ENCODE peak calls at places on chromosomes 4 and X, in four cellular contexts. H is spleen, M is upper lobe of left lung, X is HCT116. W is an unnamed sample.

GRCh38 chr4:59848457-59848856 is 1351.7 kb upstream of the ADGRL3 start:
- DNase-seq in M (no peak), H (no peak), X (no peak), W (no peak)

GRCh38 chrX:153928846-153929245 is 2.8 kb upstream of the ARHGAP4 start:
- DNase-seq in X (no peak), H (peak), M (no peak), W (no peak)

GRCh38 chr4:7358100-7358735 is 76.5 kb downstream of the PSAPL1 start:
- DNase-seq in M (no peak), H (no peak), X (peak), W (no peak)

GRCh38 chrX:113529425-113530013 is 688.9 kb upstream of the AMOT start:
- DNase-seq in M (no peak), H (no peak), X (no peak), W (no peak)

GRCh38 chrX:10990418-10990817 is 120.7 kb upstream of the HCCS start:
- DNase-seq in H (no peak), M (no peak), X (no peak), W (no peak)

GRCh38 chrX:41922125-41922521 is 1.2 kb downstream of the CASK start:
- DNase-seq in H (no peak), X (no peak), M (no peak), W (no peak)

GRCh38 chr4:88240297-88240714 is 44.1 kb downstream of the PPM1K start:
- DNase-seq in X (no peak), H (no peak), M (no peak), W (peak)

GRCh38 chrX:9885150-9885549 is 82.0 kb upstream of the CLDN34 start:
- DNase-seq in X (peak), H (peak), M (no peak), W (peak)

GRCh38 chr4:39648827-39649558 is 10.3 kb upstream of the SMIM14 start:
- DNase-seq in X (no peak), M (no peak), H (no peak), W (no peak)

GRCh38 chrX:43225626-43226328 is 430.3 kb upstream of the MAOA start:
- DNase-seq in H (no peak), X (no peak), M (no peak), W (no peak)

GRCh38 chr4:4182835-4183568 is 43.7 kb downstream of the OTOP1 start:
- DNase-seq in M (no peak), H (no peak), X (peak), W (peak)

GRCh38 chrX:81240701-81241100 is 38.8 kb downstream of the SH3BGRL start:
- DNase-seq in X (no peak), M (no peak), H (no peak), W (no peak)

GRCh38 chrX:135649561-135649960 is 63.9 kb upstream of the CT45A1 start:
- DNase-seq in H (no peak), M (no peak), X (no peak), W (no peak)

GRCh38 chrX:15143050-15143824 is 126.6 kb downstream of the ASB9 start:
- DNase-seq in H (peak), X (peak), M (no peak), W (peak)

GRCh38 chr4:35760706-35761278 is 483.5 kb downstream of the ARAP2 start:
- DNase-seq in M (no peak), X (no peak), H (no peak), W (peak)

GRCh38 chr4:117660668-117661067 is 373.6 kb upstream of the NDST3 start:
- DNase-seq in H (no peak), M (no peak), X (no peak), W (peak)

GRCh38 chr4:139973015-139973414 is 181.0 kb downstream of the MAML3 start:
- DNase-seq in X (no peak), M (no peak), H (no peak), W (no peak)

GRCh38 chr4:68498413-68499007 is 51.2 kb downstream of the TMPRSS11E start:
- DNase-seq in H (peak), X (peak), M (no peak), W (peak)

GRCh38 chrX:73577368-73577767 is 14.4 kb downstream of the CHIC1 start:
- DNase-seq in H (no peak), X (no peak), M (no peak), W (no peak)

GRCh38 chr4:45989775-45990174 is 134.1 kb downstream of the GABRG1 start:
- DNase-seq in X (no peak), M (no peak), H (no peak), W (no peak)

GRCh38 chr4:149746281-149746680 is 69.4 kb downstream of the IQCM start:
- DNase-seq in X (no peak), H (no peak), M (no peak), W (no peak)

DNA sequence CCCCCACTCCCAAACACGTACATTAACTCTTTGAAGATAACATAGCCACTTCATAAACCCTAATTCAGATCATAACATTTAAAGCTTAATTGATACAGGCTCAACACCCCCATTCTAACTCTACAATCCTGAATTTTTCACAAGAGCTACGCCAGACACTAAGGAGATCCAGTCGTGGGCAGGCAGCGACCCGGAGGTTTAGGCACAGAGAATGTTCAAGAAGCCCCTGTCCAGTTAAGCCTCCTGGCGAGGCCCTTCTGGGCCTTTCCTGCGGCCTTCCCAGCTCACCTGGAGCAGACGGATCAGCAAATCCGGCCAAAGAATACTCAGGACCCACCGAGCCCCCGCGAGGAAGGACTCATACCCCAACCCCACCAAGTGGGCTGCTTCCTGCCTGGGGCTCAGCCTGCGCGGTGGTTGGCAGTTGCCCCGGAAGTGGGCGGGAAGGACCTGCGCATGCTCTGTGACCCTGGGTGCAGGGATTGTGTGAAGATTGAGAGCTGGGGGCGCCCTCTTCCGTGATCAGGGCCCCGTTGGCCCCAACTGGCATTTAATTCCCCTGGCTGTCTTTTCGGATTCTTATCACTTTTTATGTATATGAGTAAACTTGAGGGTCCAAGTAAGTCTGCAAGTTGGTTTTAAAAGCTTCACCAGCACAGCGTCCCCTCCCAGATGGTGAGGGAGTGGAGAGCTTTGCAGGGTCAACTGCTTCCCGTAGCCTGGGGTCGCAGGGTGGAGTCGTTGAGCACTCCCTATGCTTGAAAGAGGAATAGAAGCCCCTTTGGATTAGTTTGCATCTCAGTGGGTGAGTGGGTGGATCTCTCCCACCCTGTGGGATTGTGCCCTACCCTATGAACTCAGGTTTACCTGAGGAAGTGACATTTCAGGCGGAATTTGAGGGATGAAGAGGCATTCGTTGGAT is at the start of gene TRIM61:
- DNase-seq in H (no peak), M (peak), X (no peak), W (peak)
- TF ChIP-seq POLR2A in H (no peak), M (peak), X (no peak), W (peak)

GRCh38 chr4:184263910-184264732 is 46.4 kb upstream of the ENPP6 start:
- DNase-seq in H (peak), M (no peak), X (peak), W (peak)

GRCh38 chr4:184267206-184267608 is 49.5 kb upstream of the ENPP6 start:
- DNase-seq in M (no peak), X (no peak), H (no peak), W (peak)

GRCh38 chr4:184263461-184263860 is 45.8 kb upstream of the ENPP6 start:
- DNase-seq in X (no peak), M (no peak), H (no peak), W (no peak)

GRCh38 chr4:184267673-184268573 is 50.2 kb upstream of the ENPP6 start:
- DNase-seq in H (peak), M (no peak), X (peak), W (peak)

DNA sequence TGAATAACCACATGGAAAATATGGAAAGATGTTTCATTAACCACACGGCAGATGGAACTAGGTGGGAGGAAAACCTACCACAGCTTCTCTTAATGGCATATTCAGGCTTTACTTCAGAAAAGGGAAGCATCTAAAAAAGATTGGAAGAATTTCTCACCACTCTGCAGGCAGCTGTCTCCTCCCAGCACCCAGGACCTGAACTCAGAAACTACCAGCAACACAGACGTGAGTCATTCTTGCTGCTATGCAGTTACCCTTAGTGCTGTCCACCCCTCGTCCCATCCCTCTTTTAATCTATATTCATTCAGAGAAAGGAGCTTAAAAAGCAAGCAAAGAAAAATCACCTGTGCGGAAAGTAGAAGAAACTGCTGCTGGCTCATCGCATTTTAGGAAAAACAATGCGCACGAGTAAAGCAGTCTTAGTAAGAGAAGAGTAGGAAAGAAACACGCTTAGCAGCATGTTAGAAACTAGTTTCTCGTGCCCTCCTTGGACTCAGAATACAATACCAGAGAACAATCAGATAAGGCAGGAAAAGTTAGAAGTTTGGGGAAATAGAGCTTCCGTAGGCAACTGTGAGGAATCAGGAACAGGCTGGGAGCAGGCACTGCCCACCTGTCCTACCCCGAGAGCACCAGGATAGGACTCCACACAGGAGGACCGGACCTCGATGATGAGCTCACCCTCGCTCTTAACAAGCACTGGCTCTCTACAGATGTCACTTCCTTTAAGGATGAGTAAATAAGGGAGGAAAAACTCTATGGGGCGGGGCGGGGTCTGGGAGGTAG is 48.1 kb upstream of the ENPP6 start:
- DNase-seq in H (no peak), X (peak), M (no peak), W (no peak)
- TF ChIP-seq POLR2A in H (no peak), X (no peak), M (no peak), W (no peak)

GRCh38 chr4:152935661-152936445 is at the start of gene FHDC1:
- DNase-seq in M (peak), X (peak), H (peak), W (peak)
- TF ChIP-seq POLR2A in M (peak), X (no peak), H (no peak), W (peak)

DNA sequence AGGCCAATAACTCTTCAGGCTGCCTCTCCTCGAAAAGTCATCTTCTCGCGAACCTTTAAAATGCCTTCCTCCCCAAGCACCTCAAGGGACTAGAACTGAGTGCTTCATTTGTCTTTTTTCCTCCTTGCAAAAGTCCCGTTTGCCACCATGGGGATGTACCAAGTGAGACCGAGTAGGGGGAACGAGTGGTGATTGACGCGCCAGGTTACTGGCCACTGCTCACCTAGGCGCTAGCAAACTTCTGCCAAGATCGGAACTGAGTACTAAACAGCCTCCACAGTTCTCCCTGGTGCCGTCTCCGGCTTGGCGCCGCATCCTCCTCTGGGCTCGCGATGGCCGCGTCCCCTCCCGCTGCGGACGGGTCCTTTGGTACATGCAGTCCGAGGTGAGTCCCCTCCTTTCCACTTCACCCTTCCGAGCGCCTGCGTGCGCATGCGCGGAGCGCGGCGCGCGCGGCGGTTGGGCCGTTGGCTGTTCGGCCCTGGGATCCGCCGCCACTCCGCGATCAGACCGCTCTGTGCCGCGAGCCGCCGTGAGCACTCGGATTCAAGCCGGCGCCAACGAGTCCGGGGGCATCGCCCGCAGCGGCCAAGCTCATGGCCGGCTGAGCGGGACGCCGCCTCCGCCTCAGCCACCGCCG is at the start of gene CDK16:
- DNase-seq in X (peak), M (peak), H (peak), W (peak)
- TF ChIP-seq POLR2A in X (peak), M (peak), H (peak), W (peak)

DNA sequence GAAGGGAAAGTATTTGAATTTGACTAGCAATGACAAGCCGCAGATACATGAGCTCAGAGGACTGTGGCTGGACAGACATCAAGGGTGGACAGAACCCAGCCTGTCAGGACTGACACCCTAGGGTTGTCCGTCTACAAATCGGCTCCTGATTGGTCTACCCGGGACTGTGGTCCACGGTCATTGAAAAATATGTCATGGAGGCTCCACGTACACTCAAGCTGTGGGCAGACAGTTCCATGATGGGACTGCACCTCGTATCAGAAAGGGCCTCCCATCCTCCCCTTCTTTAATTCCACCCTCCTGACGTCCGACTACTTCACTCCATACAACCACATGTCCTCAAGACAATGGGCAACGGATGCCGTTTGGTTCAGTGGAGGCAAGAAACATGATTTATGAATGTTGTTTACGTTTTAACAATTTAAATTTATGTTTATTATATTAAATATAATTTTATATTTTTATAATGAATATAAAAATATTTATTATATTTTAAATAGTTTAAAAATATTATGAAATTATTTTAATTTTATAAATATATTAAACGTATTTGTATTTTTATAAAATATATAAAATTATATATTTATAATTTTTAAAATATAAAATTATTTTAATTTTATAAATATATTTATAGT is 58.0 kb upstream of the SHOX start:
- DNase-seq in X (no peak), H (no peak), M (no peak), W (peak)
- TF ChIP-seq POLR2A in X (no peak), H (no peak), M (no peak), W (no peak)

GRCh38 chr4:1795304-1796195 is 2.5 kb downstream of the FGFR3 start:
- DNase-seq in M (peak), H (no peak), X (no peak), W (no peak)
- TF ChIP-seq POLR2A in M (no peak), H (no peak), X (no peak), W (no peak)

DNA sequence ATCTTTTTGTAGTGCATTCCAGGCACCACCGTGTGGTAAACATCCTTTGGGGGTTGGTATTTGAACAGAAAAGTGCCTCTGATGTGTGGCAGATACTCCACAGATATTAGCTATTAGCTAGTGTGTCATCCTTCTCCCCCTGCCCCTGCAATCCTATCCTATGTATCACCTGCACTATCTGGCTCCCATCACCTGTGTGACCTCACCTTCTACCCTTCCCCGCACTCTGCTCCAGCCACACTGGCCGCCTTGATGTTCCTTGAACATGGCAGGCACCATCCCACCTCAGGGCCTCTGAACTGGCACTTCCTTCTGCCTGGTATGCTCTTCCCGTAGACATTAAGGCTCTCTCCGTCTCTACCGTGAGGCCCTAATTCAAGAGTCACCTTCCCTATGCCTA is 3.7 kb downstream of the ELK1 start:
- DNase-seq in H (no peak), X (no peak), M (no peak), W (no peak)
- TF ChIP-seq POLR2A in H (no peak), X (no peak), M (no peak), W (no peak)

GRCh38 chrX:40056420-40056819 is 41.3 kb downstream of the BCOR start:
- DNase-seq in M (no peak), X (no peak), H (no peak), W (no peak)

GRCh38 chrX:40061005-40061404 is 36.8 kb downstream of the BCOR start:
- DNase-seq in H (no peak), X (no peak), M (no peak), W (no peak)

GRCh38 chrX:40060356-40060845 is 37.4 kb downstream of the BCOR start:
- DNase-seq in X (no peak), M (no peak), H (no peak), W (no peak)

GRCh38 chrX:40057405-40057804 is 40.4 kb downstream of the BCOR start:
- DNase-seq in H (no peak), M (no peak), X (no peak), W (no peak)

DNA sequence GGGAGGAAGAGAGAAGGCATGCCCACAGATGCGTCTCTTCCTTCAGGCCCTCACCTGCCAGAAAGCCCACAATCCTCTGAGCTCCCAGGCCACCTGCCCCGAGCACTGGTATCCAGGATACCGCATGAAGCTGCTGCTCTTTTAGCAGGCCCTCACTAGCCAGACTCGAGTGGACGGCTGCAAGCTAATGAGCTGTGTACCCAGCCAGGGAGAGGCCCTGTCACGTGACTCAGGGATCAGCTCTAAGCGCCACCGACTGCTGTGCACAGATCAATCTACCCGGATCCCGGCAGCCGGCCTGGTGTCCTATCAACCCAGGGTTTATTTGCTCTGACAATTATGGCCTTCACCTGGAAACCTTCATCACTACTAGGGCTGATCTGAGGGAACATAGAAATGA is 39.0 kb downstream of the BCOR start:
- DNase-seq in H (no peak), M (no peak), X (no peak), W (no peak)
- TF ChIP-seq POLR2A in H (no peak), M (no peak), X (no peak), W (no peak)

DNA sequence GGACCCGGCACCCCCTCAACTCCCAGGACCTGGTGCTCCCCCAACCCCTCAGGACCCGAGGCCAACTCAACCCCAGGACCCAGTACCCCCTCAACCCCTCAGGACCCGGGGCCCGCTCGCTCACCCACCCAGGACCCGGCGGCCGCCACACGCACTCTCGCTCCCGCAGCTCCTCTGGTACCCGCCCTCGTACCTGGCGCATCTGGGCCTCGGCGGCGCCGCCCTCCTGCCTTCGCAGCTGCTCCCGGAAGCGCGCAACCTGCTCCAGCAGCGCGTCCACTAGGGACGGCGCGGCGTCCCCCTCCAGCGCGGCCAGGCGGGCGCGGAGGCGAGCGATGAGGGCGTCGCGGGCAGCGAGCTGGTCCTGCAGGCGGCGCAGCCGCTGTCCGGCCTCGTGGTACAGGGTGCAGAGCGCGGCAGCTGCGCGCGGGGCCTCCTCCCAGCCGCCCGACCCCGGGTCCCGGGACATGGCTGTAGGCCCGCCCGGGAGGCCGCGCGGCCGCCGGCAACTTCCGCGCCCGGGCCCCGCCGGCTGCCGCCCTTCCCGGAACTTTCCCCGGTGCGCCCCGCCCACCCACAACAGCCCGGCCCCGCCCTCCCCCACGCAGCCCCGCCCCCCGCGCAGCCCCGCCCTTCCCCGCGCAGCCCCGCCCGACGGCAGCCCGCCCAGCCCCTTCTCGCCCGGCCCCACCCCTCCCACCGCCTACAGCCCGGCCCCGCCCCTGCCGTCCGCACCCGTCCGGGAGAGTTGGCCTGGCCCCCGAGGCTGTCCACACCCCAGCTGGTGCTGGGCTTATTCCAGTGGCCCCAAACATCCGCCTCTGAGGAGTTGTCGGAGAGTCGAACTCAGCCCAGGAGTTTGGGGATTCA is at the start of gene TNIP2:
- DNase-seq in M (peak), X (no peak), H (peak), W (peak)
- TF ChIP-seq POLR2A in M (peak), X (no peak), H (no peak), W (peak)

GRCh38 chr4:122553432-122553831 is 67.4 kb downstream of the IL21 start:
- DNase-seq in X (no peak), H (no peak), M (no peak), W (no peak)
- TF ChIP-seq POLR2A in X (no peak), H (no peak), M (no peak), W (no peak)